ENCODE peak calls at places on chromosomes 2 and 18, in seven cellular contexts. M, W, E, D, X, C and K are unnamed samples.

GRCh38 chr18:3368193-3368592 is 81.8 kb upstream of the TGIF1 start:
- DNase-seq in D (no peak), X (no peak), M (no peak), E (no peak), W (no peak), C (no peak), K (no peak)

GRCh38 chr2:189437931-189438330 is 3.3 kb upstream of the WDR75 start:
- DNase-seq in D (no peak), M (no peak), X (no peak), C (no peak), E (no peak), W (no peak), K (no peak)

GRCh38 chr2:206846854-206847834 is 81.7 kb downstream of the FASTKD2 start:
- DNase-seq in M (no peak), W (peak; percentile 94), C (no peak), D (no peak), X (no peak), E (no peak), K (no peak)

GRCh38 chr2:12047761-12048160 is 301.3 kb downstream of the LPIN1 start:
- DNase-seq in W (no peak), E (no peak), X (no peak), C (no peak), M (no peak), D (no peak), K (no peak)

GRCh38 chr2:234840336-234840735 is 111.5 kb upstream of the SH3BP4 start:
- DNase-seq in M (no peak), D (no peak), W (peak; percentile 69), E (no peak), C (no peak), X (peak; percentile 71), K (peak; percentile 71)

GRCh38 chr2:120272763-120273481 is 20.3 kb downstream of the RALB start:
- DNase-seq in E (no peak), W (peak; percentile 95), X (no peak), D (no peak), C (no peak), M (no peak), K (no peak)

GRCh38 chr2:105553538-105554196 is 154.8 kb upstream of the FHL2 start:
- DNase-seq in C (no peak), X (no peak), D (no peak), E (no peak), M (no peak), W (no peak), K (no peak)

GRCh38 chr2:3038636-3039035 is 339.0 kb downstream of the EIPR1 start:
- DNase-seq in D (no peak), C (no peak), E (no peak), M (no peak), X (no peak), W (no peak), K (no peak)

GRCh38 chr2:101012706-101013181 is 10.7 kb downstream of the RPL31 start:
- DNase-seq in M (no peak), C (peak; percentile 28), E (peak; percentile 45), W (peak; percentile 50), X (no peak), D (peak; percentile 60), K (no peak)

GRCh38 chr2:73053316-73054114 is 18.0 kb downstream of the SFXN5 start:
- DNase-seq in D (no peak), C (no peak), E (no peak), M (no peak), W (no peak), X (no peak), K (no peak)

GRCh38 chr2:57701391-57701791 is 345.2 kb upstream of the VRK2 start:
- DNase-seq in W (no peak), D (no peak), X (peak; percentile 55), M (no peak), C (no peak), E (no peak), K (no peak)

GRCh38 chr2:160822006-160822405 is 328.4 kb upstream of the RBMS1 start:
- DNase-seq in M (no peak), E (no peak), D (no peak), X (no peak), W (no peak), C (no peak), K (no peak)

GRCh38 chr2:31213063-31213882 is 4.0 kb downstream of the CAPN14 start:
- DNase-seq in D (no peak), W (no peak), E (no peak), X (no peak), M (no peak), C (no peak), K (no peak)

GRCh38 chr18:44536041-44536440 is 144.6 kb upstream of the SETBP1 start:
- DNase-seq in E (no peak), X (no peak), M (no peak), W (no peak), D (no peak), C (no peak), K (no peak)

GRCh38 chr2:202290970-202291369 is 25.4 kb downstream of the NOP58 start:
- DNase-seq in C (no peak), M (no peak), E (no peak), X (no peak), D (no peak), W (no peak), K (no peak)

GRCh38 chr2:237025090-237025865 is 60.4 kb upstream of the COPS8 start:
- DNase-seq in D (no peak), C (no peak), X (no peak), W (peak; percentile 80), M (no peak), E (no peak), K (peak; percentile 37)

GRCh38 chr2:229090231-229090630 is 180.9 kb downstream of the PID1 start:
- DNase-seq in D (no peak), X (no peak), C (no peak), W (no peak), M (no peak), E (no peak), K (no peak)

GRCh38 chr2:50143822-50144575 is 887.9 kb downstream of the NRXN1 start:
- DNase-seq in M (peak; percentile 24), X (peak; percentile 15), W (peak; percentile 68), E (peak; percentile 43), C (peak; percentile 3), D (no peak), K (no peak)

GRCh38 chr2:126976721-126977328 is 78.1 kb downstream of the TEX51 start:
- DNase-seq in M (no peak), W (no peak), X (no peak), E (peak; percentile 81), C (no peak), D (no peak), K (no peak)

GRCh38 chr2:68225119-68225632 is 27.2 kb downstream of the PPP3R1 start:
- DNase-seq in M (peak; percentile 26), W (peak; percentile 68), X (peak; percentile 15), E (peak; percentile 24), D (no peak), C (peak; percentile 41), K (peak; percentile 19)

GRCh38 chr2:68234405-68234804 is 17.9 kb downstream of the PPP3R1 start:
- DNase-seq in E (no peak), M (no peak), X (no peak), D (no peak), W (no peak), C (no peak), K (no peak)

GRCh38 chr2:68235090-68235489 is 17.2 kb downstream of the PPP3R1 start:
- DNase-seq in E (no peak), W (no peak), M (no peak), C (no peak), D (no peak), X (no peak), K (no peak)

GRCh38 chr2:68231061-68231372 is 21.3 kb downstream of the PPP3R1 start:
- DNase-seq in W (no peak), E (no peak), M (no peak), X (no peak), D (no peak), C (no peak), K (no peak)

GRCh38 chr2:68230246-68231060 is 21.9 kb downstream of the PPP3R1 start:
- DNase-seq in C (no peak), E (no peak), W (no peak), M (no peak), D (no peak), X (no peak), K (no peak)
- H3K4me1 ChIP-seq in C (peaks cover 15% of the 10 kb centered on the region), E (peaks cover 15% of the 10 kb centered on the region), W (peaks cover 17% of the 10 kb centered on the region), M (peaks cover 11% of the 10 kb centered on the region), D (no peaks in the 10 kb centered on the region), X (no peaks in the 10 kb centered on the region), K (no peaks in the 10 kb centered on the region)

GRCh38 chr18:31401156-31402025 is 24.8 kb downstream of the DSG4 start:
- DNase-seq in W (peak; percentile 76), E (no peak), X (no peak), C (no peak), M (no peak), D (no peak), K (no peak)
- TF ChIP-seq YY1 in W (no peak), E (no peak), X (no peak), C (no peak), M (no peak), D (no peak), K (no peak)

DNA sequence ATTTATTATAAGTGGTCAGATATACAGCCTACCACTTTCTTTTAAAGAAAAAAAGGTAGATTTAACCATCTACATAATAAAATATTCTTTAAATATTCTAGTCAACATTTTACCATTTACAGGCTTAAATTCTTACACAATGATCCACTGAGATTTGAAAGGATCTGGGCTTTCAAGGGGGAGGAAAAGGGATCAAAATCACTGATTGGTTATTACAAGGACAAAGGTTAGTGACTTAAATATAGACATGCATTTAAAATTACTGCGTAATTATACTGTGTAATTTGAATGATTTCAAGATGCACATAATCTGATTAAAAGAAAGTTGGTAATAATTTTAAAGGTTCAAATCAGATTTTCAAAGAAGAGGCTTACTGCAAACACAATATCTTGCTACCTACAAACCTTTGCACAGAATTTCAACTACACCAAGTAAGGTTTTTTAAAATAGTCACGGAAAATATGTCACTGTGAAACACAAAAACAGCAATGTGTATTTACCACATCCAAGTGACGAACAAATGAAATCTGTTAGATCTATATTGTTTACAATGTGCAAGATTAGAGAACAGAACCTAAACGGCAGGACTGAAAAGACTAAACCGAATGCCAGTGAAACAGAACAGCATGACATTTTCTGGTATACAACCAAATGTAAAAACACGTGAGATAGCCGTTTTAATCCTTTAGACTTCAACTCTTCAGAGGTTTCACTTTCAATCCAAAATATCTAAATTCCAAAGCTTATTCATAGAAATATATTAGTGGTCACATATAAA is 40.8 kb downstream of the RTN4 start:
- DNase-seq in E (no peak), W (no peak), D (no peak), C (no peak), M (no peak), X (no peak), K (no peak)
- H3K4me1 ChIP-seq in E (peaks cover 28% of the 10 kb centered on the region), W (peaks cover 51% of the 10 kb centered on the region), D (no peaks in the 10 kb centered on the region), C (peaks cover 61% of the 10 kb centered on the region), M (peaks cover 15% of the 10 kb centered on the region), X (no peaks in the 10 kb centered on the region), K (peaks cover 15% of the 10 kb centered on the region)

DNA sequence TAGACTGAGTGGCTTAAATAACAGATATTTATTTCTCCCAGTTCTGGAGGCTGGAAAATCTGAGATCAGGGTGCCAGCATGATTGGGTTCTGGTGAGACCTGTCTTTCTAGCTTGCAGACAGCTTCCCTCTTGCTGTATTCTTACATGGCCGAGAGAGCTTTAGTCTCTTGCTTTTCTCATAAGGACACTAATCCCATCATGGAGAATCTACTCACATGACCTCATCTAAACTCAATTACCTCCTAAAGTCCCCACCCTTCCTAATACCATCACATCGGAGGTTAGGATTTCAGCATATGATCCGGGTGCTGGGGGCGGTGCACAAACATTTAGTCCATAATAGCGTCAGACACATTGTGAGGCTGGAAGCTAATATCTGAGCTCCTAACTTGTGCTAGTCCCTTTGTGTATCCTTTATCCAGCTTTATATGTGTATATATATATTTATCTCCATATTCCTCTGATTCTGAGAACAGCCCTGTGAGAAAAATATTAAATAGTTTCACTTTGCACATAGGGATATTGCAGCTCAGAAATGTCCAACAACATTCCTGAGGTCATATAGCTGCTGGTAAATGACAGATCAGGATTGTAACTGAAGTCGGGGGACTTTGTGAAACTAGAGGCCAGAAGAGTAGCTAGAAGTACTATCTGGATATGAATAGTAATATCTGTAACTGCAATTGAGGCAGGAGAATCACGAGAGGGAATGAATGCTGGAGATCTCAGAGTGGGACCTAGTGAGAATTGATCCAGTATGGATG is 28.9 kb downstream of the MARCHF4 start:
- DNase-seq in E (no peak), M (no peak), W (no peak), X (no peak), D (no peak), C (no peak), K (no peak)
- TF ChIP-seq YY1 in E (no peak), M (no peak), W (no peak), X (no peak), D (no peak), C (no peak), K (no peak)